ENCODE peak calls at places on chromosomes 1 and 21, in five cellular contexts. Z is GM12865; B is mucosa of descending colon; T is CD4-positive, alpha-beta T cell; M is ovary. U is an unnamed sample.

GRCh38 chr1:196214866-196215265 is 393.4 kb downstream of the KCNT2 start:
- DNase-seq in B (no peak), M (no peak), Z (no peak), T (no peak), U (no peak)

GRCh38 chr1:230299148-230300006 is 126.8 kb downstream of the PGBD5 start:
- DNase-seq in B (peak), M (no peak), T (no peak), Z (no peak), U (no peak)

GRCh38 chr21:32626633-32627196 is 14.5 kb upstream of the CFAP298 start:
- DNase-seq in M (no peak), B (no peak), Z (no peak), T (no peak), U (no peak)

GRCh38 chr1:80656628-80657019 is 1144.1 kb upstream of the ADGRL2 start:
- DNase-seq in B (no peak), Z (no peak), T (no peak), M (no peak), U (no peak)

GRCh38 chr1:228004887-228005462 is 1.8 kb upstream of the WNT3A start:
- DNase-seq in B (no peak), Z (no peak), M (peak), T (no peak), U (no peak)

GRCh38 chr1:150083907-150084306 is 16.3 kb downstream of the VPS45 start:
- DNase-seq in B (no peak), Z (no peak), M (no peak), T (no peak), U (no peak)

GRCh38 chr1:100542264-100542663 is 4.3 kb downstream of the GPR88 start:
- DNase-seq in T (no peak), B (no peak), M (no peak), Z (no peak), U (no peak)

GRCh38 chr1:221583481-221583880 is 158.4 kb downstream of the DUSP10 start:
- DNase-seq in Z (no peak), T (no peak), M (no peak), B (no peak), U (no peak)

GRCh38 chr1:200990114-200990513 is 33.4 kb downstream of the KIF21B start:
- DNase-seq in Z (no peak), M (no peak), B (no peak), T (no peak), U (no peak)

GRCh38 chr1:12040457-12041051 is 21.3 kb downstream of the MIIP start:
- DNase-seq in Z (peak), B (no peak), T (no peak), M (peak), U (no peak)

GRCh38 chr1:209863766-209864485 is 36.2 kb downstream of the UTP25 start:
- DNase-seq in T (no peak), B (no peak), M (no peak), Z (no peak), U (no peak)

GRCh38 chr1:111221633-111222286 is 5.8 kb upstream of the CHI3L2 start:
- DNase-seq in M (no peak), B (no peak), Z (peak), T (no peak), U (no peak)

GRCh38 chr1:183483224-183483623 is 10.9 kb downstream of the SMG7 start:
- DNase-seq in B (no peak), M (no peak), Z (no peak), T (no peak), U (no peak)

GRCh38 chr1:99808391-99809115 is 41.6 kb upstream of the AGL start:
- DNase-seq in T (no peak), B (no peak), Z (peak), M (no peak), U (peak)

GRCh38 chr21:32256873-32257620 is 21.8 kb downstream of the MIS18A start:
- DNase-seq in Z (peak), B (peak), T (no peak), M (peak), U (no peak)

GRCh38 chr1:54312874-54313316 is 93.3 kb downstream of the SSBP3 start:
- DNase-seq in M (peak), B (no peak), Z (no peak), T (no peak), U (peak)

GRCh38 chr1:221013691-221014293 is 134.5 kb downstream of the HLX start:
- DNase-seq in M (no peak), T (no peak), Z (no peak), B (no peak), U (no peak)

GRCh38 chr1:100387644-100388350 is 35.5 kb downstream of the CDC14A start:
- DNase-seq in T (no peak), Z (no peak), B (no peak), M (no peak), U (no peak)

GRCh38 chr1:14707774-14708450 is 109.4 kb downstream of the KAZN start:
- DNase-seq in Z (no peak), M (no peak), T (no peak), B (no peak), U (no peak)

GRCh38 chr1:31364561-31365255 is 8.2 kb downstream of the FABP3 start:
- DNase-seq in T (no peak), Z (no peak), M (no peak), B (no peak), U (no peak)
- TF ChIP-seq CTCF in T (no peak), Z (no peak), M (no peak), B (no peak), U (no peak)

GRCh38 chr1:234643111-234643849 is 33.3 kb upstream of the IRF2BP2 start:
- DNase-seq in T (no peak), B (peak), Z (no peak), M (no peak), U (no peak)

GRCh38 chr1:234645474-234645953 is 35.5 kb upstream of the IRF2BP2 start:
- DNase-seq in Z (no peak), T (no peak), B (no peak), M (no peak), U (no peak)

GRCh38 chr1:234642428-234642827 is 32.5 kb upstream of the IRF2BP2 start:
- DNase-seq in M (no peak), B (no peak), T (no peak), Z (no peak), U (no peak)

GRCh38 chr1:234644928-234645327 is 35.0 kb upstream of the IRF2BP2 start:
- DNase-seq in Z (no peak), T (no peak), B (no peak), M (no peak), U (no peak)

GRCh38 chr1:234643850-234644134 is 33.8 kb upstream of the IRF2BP2 start:
- DNase-seq in T (no peak), B (no peak), M (no peak), Z (no peak), U (no peak)
- TF ChIP-seq CTCF in T (no peak), B (no peak), M (no peak), Z (no peak), U (no peak)

GRCh38 chr21:17753736-17754135 is 65.4 kb downstream of the C21orf91 start:
- DNase-seq in T (no peak), Z (no peak), M (no peak), B (no peak), U (no peak)

GRCh38 chr21:17759546-17760178 is 59.5 kb downstream of the C21orf91 start:
- DNase-seq in T (no peak), Z (no peak), M (no peak), B (no peak), U (no peak)

GRCh38 chr21:17763286-17764037 is 55.7 kb downstream of the C21orf91 start:
- DNase-seq in M (no peak), B (no peak), T (no peak), Z (no peak), U (no peak)

GRCh38 chr21:17757671-17758070 is 61.5 kb downstream of the C21orf91 start:
- DNase-seq in B (no peak), M (no peak), T (no peak), Z (no peak), U (no peak)

GRCh38 chr21:17758703-17759102 is 60.5 kb downstream of the C21orf91 start:
- DNase-seq in M (no peak), Z (no peak), T (no peak), B (no peak), U (no peak)
- TF ChIP-seq CTCF in M (no peak), Z (no peak), T (no peak), B (no peak), U (no peak)

DNA sequence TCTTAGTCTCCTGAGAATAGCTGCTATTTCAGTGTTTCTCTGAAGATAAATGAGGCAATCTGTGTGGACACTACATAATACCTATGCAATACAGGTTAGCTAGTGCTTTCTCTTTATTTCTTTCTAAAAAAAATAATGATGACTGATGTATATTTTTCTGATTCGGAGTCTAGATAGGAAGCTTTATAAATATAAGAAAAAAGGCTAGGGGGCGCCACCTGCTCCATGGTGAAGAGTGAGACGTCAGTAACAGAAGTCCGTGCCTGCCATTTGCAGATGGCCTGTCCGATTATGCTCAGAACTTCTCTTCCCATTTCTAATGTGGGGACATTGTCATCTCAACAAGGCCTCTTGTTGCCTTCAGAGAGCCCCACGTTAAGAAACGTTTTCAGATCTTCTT is 26.4 kb downstream of the QSOX1 start:
- DNase-seq in Z (no peak), M (no peak), T (no peak), B (peak), U (peak)
- TF ChIP-seq CTCF in Z (peak), M (no peak), T (peak), B (no peak), U (peak)

GRCh38 chr1:23069149-23069548 is 49.9 kb downstream of the KDM1A start:
- DNase-seq in M (no peak), B (no peak), Z (no peak), T (no peak), U (no peak)
- TF ChIP-seq CTCF in M (no peak), B (no peak), Z (no peak), T (no peak), U (no peak)

GRCh38 chr1:96752394-96752793 is 30.8 kb downstream of the PTBP2 start:
- DNase-seq in B (no peak), T (no peak), Z (no peak), M (no peak), U (no peak)

GRCh38 chr1:96756789-96757188 is 35.2 kb downstream of the PTBP2 start:
- DNase-seq in Z (no peak), M (no peak), T (no peak), B (no peak), U (no peak)
- TF ChIP-seq CTCF in Z (no peak), M (no peak), T (no peak), B (no peak), U (no peak)

DNA sequence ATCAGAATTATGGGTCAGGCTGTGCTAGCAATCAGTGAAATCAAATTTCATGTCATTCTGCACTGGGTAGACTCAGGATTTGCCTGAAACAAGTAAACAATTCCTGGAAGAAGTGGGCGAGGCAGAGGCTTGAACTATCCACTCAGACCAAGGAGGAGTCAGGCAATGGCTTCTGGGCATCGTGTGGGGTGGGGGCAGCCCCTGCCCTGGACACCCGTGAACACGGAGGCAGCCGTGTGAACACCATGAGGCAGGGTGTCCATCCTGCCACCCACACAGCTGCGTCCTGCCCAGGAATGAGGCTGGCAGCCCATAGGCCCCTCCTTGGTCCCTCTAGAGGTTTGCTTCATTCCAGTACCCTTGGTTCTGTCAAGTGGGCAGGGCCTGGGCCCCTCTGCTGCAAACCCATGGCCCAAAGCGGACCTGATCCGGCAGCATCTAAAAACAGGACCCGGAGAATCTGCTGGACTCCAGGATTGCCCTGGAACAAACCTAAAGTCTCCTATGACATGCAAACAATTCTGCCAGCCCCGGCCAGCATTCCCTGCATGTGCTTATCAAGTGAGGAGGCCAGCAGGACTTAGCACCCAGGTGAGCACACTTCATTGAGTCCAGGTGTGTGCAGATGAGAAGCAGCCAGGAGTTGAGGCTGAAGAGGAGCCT is 69.5 kb downstream of the PDE9A start:
- DNase-seq in B (peak), Z (no peak), M (no peak), T (no peak), U (no peak)
- TF ChIP-seq CTCF in B (no peak), Z (no peak), M (no peak), T (no peak), U (no peak)

GRCh38 chr1:37925316-37925715 is 21.5 kb downstream of the INPP5B start:
- DNase-seq in M (no peak), B (no peak), T (no peak), Z (no peak), U (no peak)
- TF ChIP-seq CTCF in M (no peak), B (no peak), T (no peak), Z (no peak), U (no peak)

DNA sequence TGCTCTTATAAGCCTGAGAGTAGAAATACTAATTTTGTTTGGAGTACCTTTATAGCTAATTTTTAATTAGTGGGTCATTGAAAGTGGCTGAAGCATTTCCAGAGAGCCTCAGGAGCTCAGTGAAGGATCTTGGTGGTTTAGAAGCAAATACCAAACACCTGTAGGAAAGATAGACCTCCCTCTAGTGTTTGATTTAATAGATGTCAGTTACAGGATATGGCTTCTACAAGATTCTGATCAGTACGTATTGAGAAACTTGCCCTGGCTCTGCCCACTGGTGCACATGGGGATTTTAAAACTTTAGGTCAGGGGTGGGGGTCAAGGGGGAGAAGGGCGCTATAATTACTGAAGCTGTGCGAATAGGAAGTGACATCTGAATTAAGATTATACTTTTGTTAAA is 122.2 kb downstream of the POU2F1 start:
- DNase-seq in Z (peak), T (no peak), M (no peak), B (no peak), U (no peak)
- TF ChIP-seq CTCF in Z (peak), T (peak), M (no peak), B (no peak), U (no peak)

DNA sequence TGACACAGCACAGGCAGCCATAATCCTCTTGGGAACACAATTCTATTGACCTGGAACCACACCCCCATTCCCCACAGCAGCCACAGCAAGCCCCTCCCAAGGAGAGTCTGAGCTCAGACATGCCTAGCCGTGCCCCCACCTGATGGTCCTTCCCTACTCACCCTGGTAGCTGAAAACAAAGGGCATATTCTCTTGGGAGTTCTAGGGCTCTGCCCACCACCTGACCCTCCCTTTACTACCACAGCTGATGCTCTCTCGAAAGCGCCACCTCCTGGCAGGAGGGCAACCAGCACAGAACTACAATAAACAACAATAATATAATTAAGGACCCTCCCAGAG is 184.8 kb upstream of the COA6 start:
- DNase-seq in M (no peak), B (no peak), Z (peak), T (no peak), U (peak)
- TF ChIP-seq CTCF in M (no peak), B (no peak), Z (peak), T (no peak), U (peak)

U was measured in endothelial cell.